ENCODE peak calls at places on chromosome 12, in eight cellular contexts. X is Right ventricle myocardium superior, M is RWPE2, R is AML-193, V is dorsolateral prefrontal cortex, U is lung microvascular endothelial cell, I is hepatocyte, E is posterior cingulate gyrus. W is an unnamed sample.

GRCh38 chr12:65248656-65249633 is 29.5 kb upstream of the MSRB3 start:
- DNase-seq in X (no peak), M (no peak), R (no peak), V (no peak), U (peak; percentile 23), I (no peak), E (no peak), W (no peak)

GRCh38 chr12:91502208-91502607 is 319.6 kb upstream of the DCN start:
- DNase-seq in X (no peak), M (no peak), R (no peak), V (no peak), U (no peak), I (no peak), E (no peak), W (no peak)

GRCh38 chr12:100348657-100349454 is 8.0 kb upstream of the SLC17A8 start:
- DNase-seq in X (no peak), M (no peak), R (peak; percentile 3), V (no peak), U (peak; percentile 62), I (peak; percentile 35), E (no peak), W (no peak)

GRCh38 chr12:75954076-75954475 is 77.5 kb downstream of the PHLDA1 start:
- DNase-seq in X (no peak), M (no peak), R (no peak), V (no peak), U (peak; percentile 23), I (peak; percentile 78), E (no peak), W (no peak)

GRCh38 chr12:87943666-87944065 is 85.5 kb downstream of the C12orf50 start:
- DNase-seq in X (no peak), M (no peak), R (no peak), V (no peak), U (no peak), I (no peak), E (no peak), W (no peak)

GRCh38 chr12:65323025-65323424 is 44.5 kb downstream of the MSRB3 start:
- DNase-seq in X (no peak), M (no peak), R (no peak), V (no peak), U (no peak), I (peak; percentile 17), E (no peak), W (no peak)

GRCh38 chr12:113445544-113446176 is 23.5 kb downstream of the SDSL start:
- DNase-seq in X (no peak), M (no peak), R (peak; percentile 21), V (no peak), U (no peak), I (no peak), E (no peak), W (no peak)

GRCh38 chr12:121388421-121388981 is 11.4 kb upstream of the RNF34 start:
- DNase-seq in X (no peak), M (no peak), R (peak; percentile 85), V (no peak), U (no peak), I (no peak), E (no peak), W (no peak)

GRCh38 chr12:75735853-75736252 is 224.4 kb upstream of the KRR1 start:
- DNase-seq in X (no peak), M (no peak), R (no peak), V (no peak), U (no peak), I (no peak), E (no peak), W (peak; percentile 64)

GRCh38 chr12:121793836-121794531 is 496 bp upstream of the RHOF start:
- DNase-seq in X (peak; percentile 94), M (peak; percentile 89), R (peak; percentile 92), V (peak; percentile 91), U (peak; percentile 86), I (peak; percentile 97), E (peak; percentile 82), W (no peak)

GRCh38 chr12:116582610-116583009 is 23.4 kb downstream of the MAP1LC3B2 start:
- DNase-seq in X (peak; percentile 62), M (no peak), R (no peak), V (no peak), U (no peak), I (peak; percentile 66), E (no peak), W (no peak)

GRCh38 chr12:131775904-131776889 is 52.0 kb upstream of the MMP17 start:
- DNase-seq in X (no peak), M (no peak), R (no peak), V (no peak), U (no peak), I (no peak), E (no peak), W (no peak)

GRCh38 chr12:6280672-6281071 is 29.8 kb upstream of the PLEKHG6 start:
- DNase-seq in X (no peak), M (no peak), R (no peak), V (peak; percentile 11), U (no peak), I (no peak), E (no peak), W (no peak)

GRCh38 chr12:72511906-72512305 is 239.7 kb downstream of the TRHDE start:
- DNase-seq in X (no peak), M (no peak), R (no peak), V (no peak), U (no peak), I (peak; percentile 18), E (no peak), W (no peak)

GRCh38 chr12:117507547-117507946 is 146.1 kb upstream of the NOS1 start:
- DNase-seq in X (no peak), M (no peak), R (no peak), V (no peak), U (no peak), I (no peak), E (no peak), W (no peak)

GRCh38 chr12:69240625-69240984 is 1.2 kb downstream of the CPSF6 start:
- DNase-seq in X (no peak), M (no peak), R (no peak), V (no peak), U (peak; percentile 25), I (peak; percentile 19), E (no peak), W (no peak)

GRCh38 chr12:69977991-69978390 is 153.0 kb downstream of the MYRFL start:
- DNase-seq in X (no peak), M (no peak), R (peak; percentile 2), V (no peak), U (no peak), I (no peak), E (no peak), W (no peak)

GRCh38 chr12:68631177-68631576 is 20.5 kb downstream of the RAP1B start:
- DNase-seq in X (no peak), M (no peak), R (no peak), V (no peak), U (no peak), I (no peak), E (no peak), W (no peak)

GRCh38 chr12:132489602-132490239 is at the start of gene FBRSL1:
- DNase-seq in X (peak; percentile 96), M (no peak), R (peak; percentile 60), V (peak; percentile 88), U (peak; percentile 93), I (peak; percentile 95), E (peak; percentile 75), W (peak; percentile 74)

GRCh38 chr12:46609671-46610070 is 216.1 kb downstream of the SLC38A4 start:
- DNase-seq in X (no peak), M (no peak), R (no peak), V (no peak), U (peak; percentile 5), I (no peak), E (no peak), W (no peak)

GRCh38 chr12:114504311-114504710 is 98.4 kb upstream of the TBX5 start:
- DNase-seq in X (no peak), M (no peak), R (no peak), V (no peak), U (no peak), I (no peak), E (no peak), W (no peak)

GRCh38 chr12:80849367-80849766 is 88.4 kb downstream of the LIN7A start:
- DNase-seq in X (no peak), M (no peak), R (no peak), V (no peak), U (no peak), I (no peak), E (no peak), W (no peak)

GRCh38 chr12:26233620-26234019 is 38.2 kb downstream of the SSPN start:
- DNase-seq in X (no peak), M (no peak), R (no peak), V (peak; percentile 52), U (no peak), I (no peak), E (peak; percentile 37), W (peak; percentile 12)

GRCh38 chr12:115201928-115202327 is 518.0 kb upstream of the TBX3 start:
- DNase-seq in X (no peak), M (no peak), R (no peak), V (no peak), U (no peak), I (no peak), E (no peak), W (no peak)

GRCh38 chr12:104833756-104834155 is 124.3 kb downstream of the SLC41A2 start:
- DNase-seq in X (no peak), M (no peak), R (no peak), V (no peak), U (no peak), I (no peak), E (no peak), W (no peak)